ENCODE peak calls at places on chromosomes 4 and X, in seven cellular contexts. One of them, this sample, is unnamed.

GRCh38 chrX:133697656-133698055 is 282.4 kb upstream of the GPC4 start:
- DNase-seq in M059J: no peak
- DNase-seq in stimulated activated CD4-positive, alpha-beta T cell treated with anti-CD3 and anti-CD28 coated beads, Interleukin-1b, Interleukin-23, amount 100 ng/mL, for 1 hour: no peak
- DNase-seq in activated CD8-positive, alpha-beta memory T cell treated with anti-CD3 and anti-CD28 coated beads for 1 hour: no peak
- DNase-seq in naive thymus-derived CD8-positive, alpha-beta T cell: no peak
- DNase-seq in fibroblast of mammary gland: peak
- DNase-seq in RWPE1: no peak
- DNase-seq in this sample: no peak

GRCh38 chrX:16700734-16701133 is 11.7 kb downstream of the CTPS2 start:
- DNase-seq in fibroblast of mammary gland: peak
- DNase-seq in M059J: no peak
- DNase-seq in RWPE1: no peak
- DNase-seq in stimulated activated CD4-positive, alpha-beta T cell treated with anti-CD3 and anti-CD28 coated beads, Interleukin-1b, Interleukin-23, amount 100 ng/mL, for 1 hour: no peak
- DNase-seq in activated CD8-positive, alpha-beta memory T cell treated with anti-CD3 and anti-CD28 coated beads for 1 hour: no peak
- DNase-seq in naive thymus-derived CD8-positive, alpha-beta T cell: no peak
- DNase-seq in this sample: no peak

GRCh38 chr4:15457401-15458201 is 12.1 kb upstream of the CC2D2A start:
- DNase-seq in RWPE1: no peak
- DNase-seq in fibroblast of mammary gland: peak
- DNase-seq in M059J: peak
- DNase-seq in stimulated activated CD4-positive, alpha-beta T cell treated with anti-CD3 and anti-CD28 coated beads, Interleukin-1b, Interleukin-23, amount 100 ng/mL, for 1 hour: no peak
- DNase-seq in naive thymus-derived CD8-positive, alpha-beta T cell: no peak
- DNase-seq in activated CD8-positive, alpha-beta memory T cell treated with anti-CD3 and anti-CD28 coated beads for 1 hour: no peak
- DNase-seq in this sample: no peak

GRCh38 chr4:46975841-46976551 is 17.4 kb downstream of the GABRA4 start:
- DNase-seq in activated CD8-positive, alpha-beta memory T cell treated with anti-CD3 and anti-CD28 coated beads for 1 hour: no peak
- DNase-seq in RWPE1: no peak
- DNase-seq in naive thymus-derived CD8-positive, alpha-beta T cell: no peak
- DNase-seq in fibroblast of mammary gland: no peak
- DNase-seq in M059J: no peak
- DNase-seq in stimulated activated CD4-positive, alpha-beta T cell treated with anti-CD3 and anti-CD28 coated beads, Interleukin-1b, Interleukin-23, amount 100 ng/mL, for 1 hour: no peak
- DNase-seq in this sample: no peak

GRCh38 chr4:89497517-89498308 is 190.1 kb upstream of the GPRIN3 start:
- DNase-seq in activated CD8-positive, alpha-beta memory T cell treated with anti-CD3 and anti-CD28 coated beads for 1 hour: no peak
- DNase-seq in stimulated activated CD4-positive, alpha-beta T cell treated with anti-CD3 and anti-CD28 coated beads, Interleukin-1b, Interleukin-23, amount 100 ng/mL, for 1 hour: no peak
- DNase-seq in fibroblast of mammary gland: peak
- DNase-seq in naive thymus-derived CD8-positive, alpha-beta T cell: no peak
- DNase-seq in RWPE1: no peak
- DNase-seq in M059J: no peak
- DNase-seq in this sample: no peak

GRCh38 chr4:82797591-82798081 is 960 bp downstream of the SCD5 start:
- DNase-seq in RWPE1: peak
- DNase-seq in naive thymus-derived CD8-positive, alpha-beta T cell: no peak
- DNase-seq in M059J: peak
- DNase-seq in stimulated activated CD4-positive, alpha-beta T cell treated with anti-CD3 and anti-CD28 coated beads, Interleukin-1b, Interleukin-23, amount 100 ng/mL, for 1 hour: no peak
- DNase-seq in activated CD8-positive, alpha-beta memory T cell treated with anti-CD3 and anti-CD28 coated beads for 1 hour: no peak
- DNase-seq in fibroblast of mammary gland: no peak
- DNase-seq in this sample: no peak

GRCh38 chrX:9865804-9866471 is 79.7 kb downstream of the SHROOM2 start:
- DNase-seq in RWPE1: peak
- DNase-seq in M059J: peak
- DNase-seq in fibroblast of mammary gland: peak
- DNase-seq in stimulated activated CD4-positive, alpha-beta T cell treated with anti-CD3 and anti-CD28 coated beads, Interleukin-1b, Interleukin-23, amount 100 ng/mL, for 1 hour: no peak
- DNase-seq in naive thymus-derived CD8-positive, alpha-beta T cell: no peak
- DNase-seq in activated CD8-positive, alpha-beta memory T cell treated with anti-CD3 and anti-CD28 coated beads for 1 hour: no peak
- DNase-seq in this sample: no peak

GRCh38 chrX:106932960-106933537 is 12.8 kb downstream of the CLDN2 start:
- DNase-seq in fibroblast of mammary gland: peak
- DNase-seq in RWPE1: no peak
- DNase-seq in M059J: no peak
- DNase-seq in activated CD8-positive, alpha-beta memory T cell treated with anti-CD3 and anti-CD28 coated beads for 1 hour: no peak
- DNase-seq in naive thymus-derived CD8-positive, alpha-beta T cell: no peak
- DNase-seq in stimulated activated CD4-positive, alpha-beta T cell treated with anti-CD3 and anti-CD28 coated beads, Interleukin-1b, Interleukin-23, amount 100 ng/mL, for 1 hour: no peak
- DNase-seq in this sample: no peak

GRCh38 chr4:181140037-181140603 is 1103.1 kb upstream of the TENM3 start:
- DNase-seq in stimulated activated CD4-positive, alpha-beta T cell treated with anti-CD3 and anti-CD28 coated beads, Interleukin-1b, Interleukin-23, amount 100 ng/mL, for 1 hour: no peak
- DNase-seq in M059J: no peak
- DNase-seq in RWPE1: no peak
- DNase-seq in naive thymus-derived CD8-positive, alpha-beta T cell: no peak
- DNase-seq in fibroblast of mammary gland: no peak
- DNase-seq in activated CD8-positive, alpha-beta memory T cell treated with anti-CD3 and anti-CD28 coated beads for 1 hour: no peak
- DNase-seq in this sample: no peak

GRCh38 chr4:78629991-78630541 is 78.5 kb downstream of the ANXA3 start:
- DNase-seq in RWPE1: no peak
- DNase-seq in fibroblast of mammary gland: no peak
- DNase-seq in M059J: peak
- DNase-seq in naive thymus-derived CD8-positive, alpha-beta T cell: no peak
- DNase-seq in stimulated activated CD4-positive, alpha-beta T cell treated with anti-CD3 and anti-CD28 coated beads, Interleukin-1b, Interleukin-23, amount 100 ng/mL, for 1 hour: no peak
- DNase-seq in activated CD8-positive, alpha-beta memory T cell treated with anti-CD3 and anti-CD28 coated beads for 1 hour: no peak
- DNase-seq in this sample: peak

GRCh38 chrX:37454537-37455285 is 105.5 kb downstream of the PRRG1 start:
- DNase-seq in RWPE1: peak
- DNase-seq in activated CD8-positive, alpha-beta memory T cell treated with anti-CD3 and anti-CD28 coated beads for 1 hour: no peak
- DNase-seq in stimulated activated CD4-positive, alpha-beta T cell treated with anti-CD3 and anti-CD28 coated beads, Interleukin-1b, Interleukin-23, amount 100 ng/mL, for 1 hour: no peak
- DNase-seq in fibroblast of mammary gland: peak
- DNase-seq in M059J: peak
- DNase-seq in naive thymus-derived CD8-positive, alpha-beta T cell: no peak
- DNase-seq in this sample: peak

GRCh38 chrX:74924449-74925209 is 623 bp downstream of the NEXMIF start:
- DNase-seq in activated CD8-positive, alpha-beta memory T cell treated with anti-CD3 and anti-CD28 coated beads for 1 hour: no peak
- DNase-seq in RWPE1: peak
- DNase-seq in naive thymus-derived CD8-positive, alpha-beta T cell: peak
- DNase-seq in fibroblast of mammary gland: no peak
- DNase-seq in M059J: no peak
- DNase-seq in stimulated activated CD4-positive, alpha-beta T cell treated with anti-CD3 and anti-CD28 coated beads, Interleukin-1b, Interleukin-23, amount 100 ng/mL, for 1 hour: no peak
- DNase-seq in this sample: peak

GRCh38 chr4:96649536-96649935 is 809.6 kb downstream of the PDHA2 start:
- DNase-seq in naive thymus-derived CD8-positive, alpha-beta T cell: no peak
- DNase-seq in activated CD8-positive, alpha-beta memory T cell treated with anti-CD3 and anti-CD28 coated beads for 1 hour: no peak
- DNase-seq in stimulated activated CD4-positive, alpha-beta T cell treated with anti-CD3 and anti-CD28 coated beads, Interleukin-1b, Interleukin-23, amount 100 ng/mL, for 1 hour: no peak
- DNase-seq in RWPE1: peak
- DNase-seq in fibroblast of mammary gland: no peak
- DNase-seq in M059J: peak
- DNase-seq in this sample: no peak

This sample was measured in left colon.